ENCODE peak calls at places on chromosomes 4 and X, in nine cellular contexts. One of them, this sample, is unnamed.
A peak's percentile ranks its signal among the peaks of the same experiment; 100 is the strongest.

GRCh38 chr4:106587558-106587957 is 219.0 kb upstream of the GIMD1 start:
- DNase-seq in choroid plexus epithelial cell: peak; percentile 71
- DNase-seq in AG10803: peak; percentile 89
- DNase-seq in foreskin keratinocyte: peak; percentile 72
- DNase-seq in WERI-Rb-1: no peak
- DNase-seq in GM12864: no peak
- DNase-seq in heart left ventricle: no peak
- DNase-seq in CD8-positive, alpha-beta T cell: no peak
- DNase-seq in ovary: no peak
- DNase-seq in this sample: no peak

GRCh38 chrX:16745659-16746058 is 26.2 kb downstream of the SYAP1 start:
- DNase-seq in choroid plexus epithelial cell: no peak
- DNase-seq in AG10803: no peak
- DNase-seq in foreskin keratinocyte: no peak
- DNase-seq in WERI-Rb-1: no peak
- DNase-seq in GM12864: no peak
- DNase-seq in heart left ventricle: no peak
- DNase-seq in CD8-positive, alpha-beta T cell: no peak
- DNase-seq in ovary: no peak
- DNase-seq in this sample: no peak

GRCh38 chrX:154749856-154750255 is 1.0 kb downstream of the GAB3 start:
- DNase-seq in choroid plexus epithelial cell: peak; percentile 30
- DNase-seq in AG10803: no peak
- DNase-seq in foreskin keratinocyte: no peak
- DNase-seq in WERI-Rb-1: no peak
- DNase-seq in GM12864: no peak
- DNase-seq in heart left ventricle: no peak
- DNase-seq in CD8-positive, alpha-beta T cell: no peak
- DNase-seq in ovary: no peak
- DNase-seq in this sample: no peak

GRCh38 chr4:141473026-141473540 is 163.3 kb upstream of the IL15 start:
- DNase-seq in choroid plexus epithelial cell: no peak
- DNase-seq in AG10803: peak; percentile 48
- DNase-seq in foreskin keratinocyte: no peak
- DNase-seq in WERI-Rb-1: no peak
- DNase-seq in GM12864: no peak
- DNase-seq in heart left ventricle: no peak
- DNase-seq in CD8-positive, alpha-beta T cell: no peak
- DNase-seq in ovary: no peak
- DNase-seq in this sample: no peak

GRCh38 chr4:81922271-81922775 is 450.6 kb upstream of the RASGEF1B start:
- DNase-seq in choroid plexus epithelial cell: no peak
- DNase-seq in AG10803: no peak
- DNase-seq in foreskin keratinocyte: no peak
- DNase-seq in WERI-Rb-1: no peak
- DNase-seq in GM12864: no peak
- DNase-seq in heart left ventricle: no peak
- DNase-seq in CD8-positive, alpha-beta T cell: no peak
- DNase-seq in ovary: no peak
- DNase-seq in this sample: no peak

GRCh38 chrX:8636442-8636841 is 95.5 kb downstream of the ANOS1 start:
- DNase-seq in choroid plexus epithelial cell: no peak
- DNase-seq in AG10803: no peak
- DNase-seq in foreskin keratinocyte: no peak
- DNase-seq in WERI-Rb-1: no peak
- DNase-seq in GM12864: no peak
- DNase-seq in heart left ventricle: no peak
- DNase-seq in CD8-positive, alpha-beta T cell: no peak
- DNase-seq in ovary: no peak
- DNase-seq in this sample: no peak

GRCh38 chrX:107708762-107709161 is 66.8 kb downstream of the TSC22D3 start:
- DNase-seq in choroid plexus epithelial cell: no peak
- DNase-seq in AG10803: no peak
- DNase-seq in foreskin keratinocyte: no peak
- DNase-seq in WERI-Rb-1: no peak
- DNase-seq in GM12864: no peak
- DNase-seq in heart left ventricle: no peak
- DNase-seq in CD8-positive, alpha-beta T cell: no peak
- DNase-seq in ovary: no peak
- DNase-seq in this sample: no peak

GRCh38 chr4:22179124-22179874 is 230.7 kb upstream of the KCNIP4 start:
- DNase-seq in choroid plexus epithelial cell: peak; percentile 30
- DNase-seq in AG10803: peak; percentile 61
- DNase-seq in foreskin keratinocyte: peak; percentile 64
- DNase-seq in WERI-Rb-1: no peak
- DNase-seq in GM12864: no peak
- DNase-seq in heart left ventricle: no peak
- DNase-seq in CD8-positive, alpha-beta T cell: no peak
- DNase-seq in ovary: no peak
- DNase-seq in this sample: no peak

GRCh38 chr4:153643406-153644016 is 40.6 kb upstream of the TLR2 start:
- DNase-seq in choroid plexus epithelial cell: peak; percentile 75
- DNase-seq in AG10803: peak; percentile 55
- DNase-seq in foreskin keratinocyte: no peak
- DNase-seq in WERI-Rb-1: no peak
- DNase-seq in GM12864: peak; percentile 56
- DNase-seq in heart left ventricle: no peak
- DNase-seq in CD8-positive, alpha-beta T cell: no peak
- DNase-seq in ovary: no peak
- DNase-seq in this sample: no peak
- TF ChIP-seq CTCF in choroid plexus epithelial cell: peak; percentile 60
- TF ChIP-seq CTCF in AG10803: peak; percentile 59
- TF ChIP-seq CTCF in foreskin keratinocyte: peak; percentile 83
- TF ChIP-seq CTCF in WERI-Rb-1: peak; percentile 20
- TF ChIP-seq CTCF in GM12864: peak; percentile 44
- TF ChIP-seq CTCF in heart left ventricle: peak; percentile 17
- TF ChIP-seq CTCF in CD8-positive, alpha-beta T cell: peak; percentile 62
- TF ChIP-seq CTCF in ovary: no peak
- TF ChIP-seq CTCF in this sample: peak; percentile 47

GRCh38 chr4:31918891-31919290 is 1198.7 kb downstream of the PCDH7 start:
- DNase-seq in choroid plexus epithelial cell: peak; percentile 57
- DNase-seq in AG10803: peak; percentile 30
- DNase-seq in foreskin keratinocyte: peak; percentile 15
- DNase-seq in WERI-Rb-1: no peak
- DNase-seq in GM12864: no peak
- DNase-seq in heart left ventricle: no peak
- DNase-seq in CD8-positive, alpha-beta T cell: no peak
- DNase-seq in ovary: no peak
- DNase-seq in this sample: no peak
- TF ChIP-seq CTCF in choroid plexus epithelial cell: no peak
- TF ChIP-seq CTCF in AG10803: no peak
- TF ChIP-seq CTCF in foreskin keratinocyte: no peak
- TF ChIP-seq CTCF in WERI-Rb-1: no peak
- TF ChIP-seq CTCF in GM12864: no peak
- TF ChIP-seq CTCF in heart left ventricle: no peak
- TF ChIP-seq CTCF in CD8-positive, alpha-beta T cell: no peak
- TF ChIP-seq CTCF in ovary: no peak
- TF ChIP-seq CTCF in this sample: no peak

DNA sequence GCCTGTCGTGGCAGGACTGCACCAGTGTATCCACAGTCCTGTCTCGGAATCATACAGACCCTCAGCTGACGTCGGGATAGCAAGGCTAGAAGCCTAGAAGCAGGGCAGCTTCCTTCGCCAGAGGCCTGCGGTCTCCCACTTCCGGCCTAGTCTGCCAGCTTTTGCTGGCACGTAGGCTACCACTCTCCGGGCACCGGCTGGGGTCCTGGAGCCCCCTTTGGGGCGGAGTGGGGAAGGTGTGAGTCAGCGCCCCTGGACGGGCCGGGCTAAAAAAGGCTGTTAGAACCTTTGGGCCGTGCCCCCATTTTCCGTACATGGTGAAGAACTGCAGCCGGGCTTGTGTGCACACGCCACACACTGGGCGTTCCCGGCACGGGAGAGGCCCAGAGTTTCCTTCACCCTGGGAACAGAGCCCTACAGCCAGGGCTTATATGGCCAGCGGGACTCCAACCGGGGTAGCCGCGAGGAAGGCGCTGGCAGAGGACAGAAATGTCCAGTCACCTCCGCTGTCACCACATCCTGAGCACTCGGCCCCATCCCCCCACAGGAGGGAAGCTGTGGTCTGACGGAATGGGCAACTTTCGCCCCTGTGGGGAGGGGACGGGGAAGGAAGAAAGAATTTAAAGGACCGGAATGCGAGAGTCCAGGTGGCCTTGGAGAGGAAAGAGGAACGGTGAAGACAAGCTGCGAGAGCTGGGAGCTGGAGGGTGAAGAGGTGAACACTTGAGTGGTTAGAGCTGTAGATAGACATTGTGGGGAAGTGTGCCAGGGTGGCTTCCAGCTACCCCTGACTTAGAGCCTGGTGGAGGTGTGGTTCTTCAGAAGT is 4.6 kb downstream of the MAGIX start:
- DNase-seq in choroid plexus epithelial cell: peak; percentile 61
- DNase-seq in AG10803: peak; percentile 86
- DNase-seq in foreskin keratinocyte: peak; percentile 72
- DNase-seq in WERI-Rb-1: no peak
- DNase-seq in GM12864: no peak
- DNase-seq in heart left ventricle: peak; percentile 91
- DNase-seq in CD8-positive, alpha-beta T cell: peak; percentile 70
- DNase-seq in ovary: peak; percentile 77
- DNase-seq in this sample: no peak
- TF ChIP-seq CTCF in choroid plexus epithelial cell: no peak
- TF ChIP-seq CTCF in AG10803: no peak
- TF ChIP-seq CTCF in foreskin keratinocyte: no peak
- TF ChIP-seq CTCF in WERI-Rb-1: no peak
- TF ChIP-seq CTCF in GM12864: no peak
- TF ChIP-seq CTCF in heart left ventricle: no peak
- TF ChIP-seq CTCF in CD8-positive, alpha-beta T cell: no peak
- TF ChIP-seq CTCF in ovary: no peak
- TF ChIP-seq CTCF in this sample: no peak

GRCh38 chrX:63506320-63506719 is 155.2 kb upstream of the SPIN4 start:
- DNase-seq in choroid plexus epithelial cell: peak; percentile 66
- DNase-seq in AG10803: peak; percentile 47
- DNase-seq in foreskin keratinocyte: no peak
- DNase-seq in WERI-Rb-1: no peak
- DNase-seq in GM12864: no peak
- DNase-seq in heart left ventricle: no peak
- DNase-seq in CD8-positive, alpha-beta T cell: no peak
- DNase-seq in ovary: no peak
- DNase-seq in this sample: no peak
- TF ChIP-seq CTCF in choroid plexus epithelial cell: peak; percentile 36
- TF ChIP-seq CTCF in AG10803: peak; percentile 58
- TF ChIP-seq CTCF in foreskin keratinocyte: peak; percentile 56
- TF ChIP-seq CTCF in WERI-Rb-1: peak; percentile 18
- TF ChIP-seq CTCF in GM12864: no peak
- TF ChIP-seq CTCF in heart left ventricle: no peak
- TF ChIP-seq CTCF in CD8-positive, alpha-beta T cell: no peak
- TF ChIP-seq CTCF in ovary: no peak
- TF ChIP-seq CTCF in this sample: no peak

This sample was measured in glutamatergic neuron.